ENCODE peak calls at places on chromosomes 13 and 19, in nine cellular contexts. O, X, D, Z, J, A, Y, H and E are unnamed samples. For H3K9me3, the result is how much of the 10 kb centered on the place peaks cover.

GRCh38 chr13:95058680-95059079 is 242.6 kb downstream of the ABCC4 start:
- DNase-seq in O (no peak), X (no peak), D (no peak), Z (no peak), J (no peak), A (no peak), Y (no peak), H (no peak), E (no peak)

GRCh38 chr13:102598061-102598460 is 1.3 kb downstream of the TPP2 start:
- DNase-seq in O (no peak), X (no peak), D (no peak), Z (no peak), J (no peak), A (no peak), Y (no peak), H (peak), E (no peak)

GRCh38 chr19:17370026-17370587 is 7.0 kb downstream of the PLVAP start:
- DNase-seq in O (no peak), X (no peak), D (no peak), Z (no peak), J (peak), A (no peak), Y (no peak), H (peak), E (no peak)

GRCh38 chr13:98481511-98481951 is 95.4 kb downstream of the STK24 start:
- DNase-seq in O (no peak), X (no peak), D (no peak), Z (no peak), J (no peak), A (no peak), Y (no peak), H (peak), E (no peak)

GRCh38 chr13:33322474-33322827 is 36.9 kb upstream of the STARD13 start:
- DNase-seq in O (no peak), X (no peak), D (no peak), Z (peak), J (no peak), A (no peak), Y (no peak), H (peak), E (no peak)

GRCh38 chr13:76086729-76087128 is 450.6 kb downstream of the LMO7 start:
- DNase-seq in O (no peak), X (no peak), D (no peak), Z (no peak), J (peak), A (no peak), Y (no peak), H (no peak), E (no peak)

GRCh38 chr19:18659281-18660050 is 22.6 kb downstream of the KLHL26 start:
- DNase-seq in O (no peak), X (no peak), D (no peak), Z (peak), J (no peak), A (no peak), Y (no peak), H (no peak), E (no peak)

GRCh38 chr13:21106089-21106488 is 44.7 kb upstream of the LATS2 start:
- DNase-seq in O (no peak), X (no peak), D (no peak), Z (no peak), J (no peak), A (no peak), Y (no peak), H (peak), E (no peak)

GRCh38 chr19:56167064-56167578 is 8.7 kb upstream of the GALP start:
- DNase-seq in O (no peak), X (no peak), D (no peak), Z (no peak), J (no peak), A (no peak), Y (no peak), H (no peak), E (no peak)

GRCh38 chr19:55076321-55076720 is 652 bp downstream of the EPS8L1 start:
- DNase-seq in O (no peak), X (no peak), D (no peak), Z (no peak), J (no peak), A (no peak), Y (no peak), H (no peak), E (no peak)

GRCh38 chr13:33452873-33453558 is 167.5 kb upstream of the STARD13 start:
- DNase-seq in O (no peak), X (no peak), D (no peak), Z (peak), J (no peak), A (no peak), Y (no peak), H (no peak), E (no peak)

GRCh38 chr13:34358811-34359513 is 541.0 kb downstream of the RFC3 start:
- DNase-seq in O (no peak), X (no peak), D (no peak), Z (no peak), J (no peak), A (no peak), Y (no peak), H (peak), E (no peak)

GRCh38 chr13:25044071-25044470 is 51.9 kb upstream of the PABPC3 start:
- DNase-seq in O (no peak), X (no peak), D (no peak), Z (no peak), J (no peak), A (no peak), Y (no peak), H (no peak), E (no peak)

GRCh38 chr13:36531746-36532486 is 99.6 kb downstream of the CCNA1 start:
- DNase-seq in O (no peak), X (no peak), D (no peak), Z (no peak), J (no peak), A (no peak), Y (no peak), H (no peak), E (no peak)

GRCh38 chr13:32581177-32581786 is 5.0 kb upstream of the PDS5B start:
- DNase-seq in O (no peak), X (no peak), D (no peak), Z (no peak), J (peak), A (no peak), Y (no peak), H (peak), E (no peak)

GRCh38 chr13:72194531-72194930 is 327.5 kb upstream of the DACH1 start:
- DNase-seq in O (peak), X (no peak), D (no peak), Z (no peak), J (no peak), A (peak), Y (no peak), H (no peak), E (no peak)

GRCh38 chr13:43020794-43021193 is 2.6 kb upstream of the DNAJC15 start:
- DNase-seq in O (no peak), X (no peak), D (no peak), Z (no peak), J (no peak), A (no peak), Y (no peak), H (no peak), E (no peak)

GRCh38 chr19:56880592-56881190 is 40.2 kb upstream of the PEG3 start:
- DNase-seq in O (no peak), X (no peak), D (no peak), Z (no peak), J (no peak), A (no peak), Y (no peak), H (no peak), E (no peak)

GRCh38 chr13:30569901-30570576 is 47.7 kb upstream of the USPL1 start:
- DNase-seq in O (no peak), X (no peak), D (peak), Z (peak), J (no peak), A (no peak), Y (no peak), H (peak), E (no peak)

GRCh38 chr13:49287995-49288394 is 40.3 kb downstream of the CDADC1 start:
- DNase-seq in O (no peak), X (no peak), D (no peak), Z (no peak), J (no peak), A (no peak), Y (no peak), H (no peak), E (no peak)

GRCh38 chr13:75636339-75637095 is 387 bp downstream of the LMO7 start:
- DNase-seq in O (peak), X (no peak), D (peak), Z (peak), J (peak), A (peak), Y (no peak), H (peak), E (peak)

GRCh38 chr19:10290439-10290875 is 705 bp downstream of the ICAM5 start:
- DNase-seq in O (peak), X (no peak), D (peak), Z (no peak), J (no peak), A (no peak), Y (no peak), H (no peak), E (no peak)

GRCh38 chr19:10431943-10432735 is 11.8 kb downstream of the PDE4A start:
- DNase-seq in O (peak), X (no peak), D (peak), Z (no peak), J (no peak), A (peak), Y (no peak), H (no peak), E (peak)

GRCh38 chr13:93549326-93549855 is 322.8 kb downstream of the GPC6 start:
- DNase-seq in O (no peak), X (no peak), D (no peak), Z (no peak), J (no peak), A (no peak), Y (no peak), H (no peak), E (no peak)

DNA sequence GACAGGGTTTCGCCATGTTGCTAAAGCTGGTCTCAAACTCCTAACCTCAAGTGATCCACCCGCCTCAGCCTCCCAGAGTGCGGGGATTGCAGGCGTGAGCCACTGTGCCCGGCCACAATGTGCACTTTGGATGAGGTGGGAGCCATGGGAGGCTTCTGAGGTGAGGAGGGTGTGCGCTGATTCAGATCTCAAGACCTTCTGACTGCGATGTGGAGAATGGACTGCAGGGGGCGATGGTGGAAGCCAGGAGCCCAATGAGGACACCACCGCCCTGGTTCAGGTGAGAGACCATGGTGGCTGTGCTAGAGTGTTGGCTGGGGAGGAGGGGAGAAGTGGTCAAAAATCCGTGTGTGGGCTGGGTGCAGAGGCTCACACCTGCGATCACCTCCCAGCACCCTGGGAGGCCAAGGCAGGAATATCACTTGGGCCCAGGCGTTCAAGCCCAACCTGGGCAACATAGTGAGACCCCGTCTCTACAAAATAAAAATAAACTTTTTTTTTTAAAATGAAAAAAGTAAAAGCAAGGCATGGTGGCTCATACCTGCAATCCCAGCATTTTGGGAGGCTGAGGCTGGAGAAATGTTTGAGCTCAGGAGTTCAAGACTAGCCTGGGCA is 5.6 kb downstream of the INAFM1 start:
- DNase-seq in O (no peak), X (no peak), D (peak), Z (peak), J (peak), A (no peak), Y (no peak), H (no peak), E (peak)
- TF ChIP-seq CTCF in O (no peak), X (peak), D (peak), Z (no peak), J (peak), A (no peak), Y (no peak), H (peak), E (no peak)

GRCh38 chr19:11949201-11949600 is 15.6 kb upstream of the ZNF763 start:
- DNase-seq in O (no peak), X (no peak), D (no peak), Z (no peak), J (no peak), A (no peak), Y (no peak), H (peak), E (no peak)

GRCh38 chr19:11948646-11949045 is 16.2 kb upstream of the ZNF763 start:
- DNase-seq in O (no peak), X (no peak), D (no peak), Z (no peak), J (no peak), A (no peak), Y (no peak), H (no peak), E (no peak)

GRCh38 chr19:11942843-11943108 is 17.9 kb downstream of the ZNF700 start:
- DNase-seq in O (no peak), X (no peak), D (no peak), Z (no peak), J (peak), A (no peak), Y (no peak), H (no peak), E (no peak)

GRCh38 chr19:11942008-11942842 is 17.3 kb downstream of the ZNF700 start:
- DNase-seq in O (no peak), X (no peak), D (no peak), Z (no peak), J (no peak), A (no peak), Y (no peak), H (no peak), E (no peak)

GRCh38 chr19:11944656-11945055 is 19.7 kb downstream of the ZNF700 start:
- DNase-seq in O (no peak), X (no peak), D (no peak), Z (no peak), J (no peak), A (no peak), Y (no peak), H (no peak), E (no peak)
- H3K9me3 ChIP-seq in O (half or more), X (half or more), D (half or more), Z (under half), J (half or more), A (under half), Y (half or more), H (under half), E (half or more)

GRCh38 chr13:110408286-110408685 is 101.2 kb downstream of the COL4A2 start:
- DNase-seq in O (no peak), X (no peak), D (no peak), Z (no peak), J (no peak), A (no peak), Y (no peak), H (no peak), E (no peak)

GRCh38 chr13:110410906-110411305 is 103.8 kb downstream of the COL4A2 start:
- DNase-seq in O (no peak), X (no peak), D (no peak), Z (no peak), J (no peak), A (no peak), Y (no peak), H (no peak), E (no peak)

GRCh38 chr13:110411316-110412105 is 104.4 kb downstream of the COL4A2 start:
- DNase-seq in O (no peak), X (no peak), D (no peak), Z (no peak), J (no peak), A (no peak), Y (no peak), H (no peak), E (no peak)

GRCh38 chr13:110410000-110410399 is 102.9 kb downstream of the COL4A2 start:
- DNase-seq in O (no peak), X (no peak), D (no peak), Z (no peak), J (no peak), A (no peak), Y (no peak), H (no peak), E (no peak)

GRCh38 chr13:110409581-110409992 is 102.5 kb downstream of the COL4A2 start:
- DNase-seq in O (no peak), X (no peak), D (no peak), Z (peak), J (no peak), A (no peak), Y (no peak), H (peak), E (no peak)
- H3K27ac ChIP-seq in O (peak), X (peak), D (no peak), Z (peak), J (no peak), A (no peak), Y (peak), H (peak), E (no peak)

DNA sequence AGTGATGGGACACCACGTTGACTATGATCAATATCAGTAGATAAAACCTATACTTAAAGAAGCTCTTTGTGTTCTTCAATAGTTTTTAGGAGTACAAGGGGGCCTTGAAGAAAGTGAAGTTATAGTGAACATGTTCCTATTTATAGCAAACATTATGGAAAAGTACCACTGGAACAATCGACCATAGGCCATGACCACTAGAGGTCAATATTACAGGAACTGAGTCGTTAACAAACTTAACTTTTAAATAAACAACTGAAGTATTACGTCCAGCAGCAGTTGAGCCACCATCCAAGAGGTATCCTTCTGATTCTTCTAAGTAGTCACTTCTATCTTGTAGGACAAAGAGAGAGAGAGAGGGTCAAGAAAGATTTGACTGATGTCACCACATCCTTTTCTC is 391.0 kb upstream of the SLITRK5 start:
- DNase-seq in O (no peak), X (no peak), D (no peak), Z (no peak), J (no peak), A (no peak), Y (no peak), H (peak), E (no peak)
- TF ChIP-seq CTCF in O (no peak), X (no peak), D (peak), Z (no peak), J (peak), A (no peak), Y (no peak), H (peak), E (no peak)

DNA sequence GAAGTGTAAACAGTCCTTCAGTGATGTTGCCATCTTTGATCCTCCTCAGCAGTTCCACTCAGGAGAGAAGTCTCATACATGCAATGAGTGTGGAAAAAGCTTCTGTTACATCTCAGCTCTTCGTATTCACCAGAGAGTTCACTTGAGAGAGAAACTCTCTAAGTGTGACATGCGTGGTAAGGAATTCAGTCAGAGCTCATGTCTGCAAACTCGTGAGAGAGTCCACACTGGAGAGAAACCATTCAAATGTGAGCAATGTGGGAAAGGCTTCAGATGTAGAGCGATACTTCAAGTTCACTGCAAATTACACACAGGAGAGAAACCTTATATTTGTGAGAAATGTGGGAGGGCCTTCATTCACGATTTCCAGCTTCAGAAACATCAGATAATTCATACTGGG is 7.7 kb downstream of the ZNF230 start:
- DNase-seq in O (no peak), X (no peak), D (no peak), Z (no peak), J (no peak), A (no peak), Y (no peak), H (no peak), E (no peak)
- H3K9me3 ChIP-seq in O (half or more), X (under half), D (under half), Z (under half), J (under half), A (under half), Y (under half), H (under half), E (half or more)

GRCh38 chr19:3788991-3789778 is 3.0 kb upstream of the MATK start:
- DNase-seq in O (no peak), X (no peak), D (peak), Z (no peak), J (no peak), A (no peak), Y (no peak), H (no peak), E (no peak)
- H3K27ac ChIP-seq in O (no peak), X (no peak), D (no peak), Z (no peak), J (no peak), A (no peak), Y (no peak), H (no peak), E (no peak)

GRCh38 chr19:42400404-42400803 is 10.3 kb upstream of the CNFN start:
- DNase-seq in O (no peak), X (no peak), D (no peak), Z (no peak), J (no peak), A (no peak), Y (no peak), H (no peak), E (no peak)
- TF ChIP-seq CTCF in O (no peak), X (no peak), D (no peak), Z (no peak), J (no peak), A (no peak), Y (no peak), H (no peak), E (no peak)

GRCh38 chr19:44476559-44477408 is 23.5 kb downstream of the ZNF180 start:
- DNase-seq in O (no peak), X (no peak), D (no peak), Z (no peak), J (peak), A (no peak), Y (no peak), H (peak), E (no peak)
- H3K9me3 ChIP-seq in O (half or more), X (half or more), D (half or more), Z (under half), J (half or more), A (under half), Y (half or more), H (under half), E (half or more)